ENCODE peak calls at places on chromosome 19, in seven cellular contexts. L is HCT116, T is suprapubic skin, B is SK-N-SH, X is HepG2, D is breast epithelium, U is stomach. S is an unnamed sample.

GRCh38 chr19:9323919-9324583 is at the start of gene ZNF559:
- DNase-seq in L (peak), T (peak), B (peak), X (peak), D (peak), U (peak), S (peak)

GRCh38 chr19:30512748-30513389 is 140.7 kb downstream of the ZNF536 start:
- DNase-seq in L (no peak), T (no peak), B (peak), X (no peak), D (no peak), U (no peak), S (no peak)

GRCh38 chr19:10141479-10141878 is 21.8 kb upstream of the EIF3G start:
- DNase-seq in L (no peak), T (no peak), B (no peak), X (no peak), D (no peak), U (no peak), S (no peak)

GRCh38 chr19:46372901-46373572 is 26.1 kb downstream of the PPP5C start:
- DNase-seq in L (no peak), T (peak), B (no peak), X (no peak), D (no peak), U (no peak), S (no peak)

GRCh38 chr19:35048911-35049411 is 7.4 kb downstream of the HPN start:
- DNase-seq in L (no peak), T (no peak), B (no peak), X (no peak), D (no peak), U (peak), S (no peak)

GRCh38 chr19:49741210-49741844 is 21.8 kb downstream of the TSKS start:
- DNase-seq in L (no peak), T (no peak), B (no peak), X (peak), D (no peak), U (no peak), S (no peak)

GRCh38 chr19:48477067-48477685 is 8.0 kb downstream of the CYTH2 start:
- DNase-seq in L (no peak), T (no peak), B (no peak), X (no peak), D (no peak), U (no peak), S (no peak)

GRCh38 chr19:46976845-46977320 is 42.8 kb upstream of the NPAS1 start:
- DNase-seq in L (no peak), T (peak), B (peak), X (no peak), D (no peak), U (peak), S (no peak)

GRCh38 chr19:15107056-15108010 is at the start of gene SYDE1:
- DNase-seq in L (no peak), T (no peak), B (peak), X (peak), D (peak), U (no peak), S (no peak)

GRCh38 chr19:32666084-32666483 is 8.9 kb downstream of the ANKRD27 start:
- DNase-seq in L (no peak), T (no peak), B (no peak), X (no peak), D (no peak), U (no peak), S (no peak)

GRCh38 chr19:11437955-11438354 is 2.5 kb downstream of the PRKCSH start:
- DNase-seq in L (no peak), T (no peak), B (no peak), X (no peak), D (no peak), U (no peak), S (no peak)

GRCh38 chr19:21915411-21915810 is 79.4 kb upstream of the ZNF43 start:
- DNase-seq in L (no peak), T (no peak), B (no peak), X (no peak), D (no peak), U (no peak), S (no peak)

GRCh38 chr19:34960103-34960805 is 3.8 kb downstream of the ZNF792 start:
- DNase-seq in L (no peak), T (no peak), B (no peak), X (no peak), D (no peak), U (no peak), S (no peak)

GRCh38 chr19:17420267-17420924 is 549 bp downstream of the MVB12A start:
- DNase-seq in L (no peak), T (peak), B (peak), X (no peak), D (peak), U (peak), S (peak)

GRCh38 chr19:46685189-46685588 is 24.2 kb upstream of the DACT3 start:
- DNase-seq in L (no peak), T (no peak), B (no peak), X (no peak), D (no peak), U (no peak), S (no peak)

GRCh38 chr19:56308792-56309191 is 5.8 kb downstream of the ZSCAN5A start:
- DNase-seq in L (no peak), T (no peak), B (no peak), X (no peak), D (no peak), U (no peak), S (no peak)

GRCh38 chr19:50478901-50479715 is 2.5 kb upstream of the GARIN5A start:
- DNase-seq in L (no peak), T (no peak), B (no peak), X (peak), D (no peak), U (no peak), S (no peak)

GRCh38 chr19:50203281-50204080 is at the start of gene MYH14:
- DNase-seq in L (peak), T (peak), B (peak), X (peak), D (peak), U (peak), S (no peak)

GRCh38 chr19:53659292-53659691 is 27.5 kb downstream of the DPRX start:
- DNase-seq in L (no peak), T (no peak), B (peak), X (peak), D (peak), U (no peak), S (no peak)

GRCh38 chr19:28466107-28467045 is 746.6 kb downstream of the UQCRFS1 start:
- DNase-seq in L (no peak), T (no peak), B (peak), X (peak), D (no peak), U (peak), S (no peak)

GRCh38 chr19:14318873-14319272 is 62.4 kb upstream of the ADGRE5 start:
- DNase-seq in L (no peak), T (no peak), B (peak), X (no peak), D (no peak), U (no peak), S (no peak)

GRCh38 chr19:43438291-43439162 is 23.8 kb downstream of the TEX101 start:
- DNase-seq in L (no peak), T (no peak), B (peak), X (no peak), D (no peak), U (peak), S (no peak)

GRCh38 chr19:7829561-7830271 is at the start of gene EVI5L:
- DNase-seq in L (peak), T (peak), B (peak), X (peak), D (peak), U (peak), S (peak)

GRCh38 chr19:49637865-49638350 is 2.0 kb downstream of the RRAS start:
- DNase-seq in L (no peak), T (peak), B (no peak), X (no peak), D (peak), U (peak), S (no peak)

GRCh38 chr19:16886305-16886880 is 2.4 kb upstream of the F2RL3 start:
- DNase-seq in L (no peak), T (peak), B (no peak), X (peak), D (peak), U (no peak), S (no peak)

GRCh38 chr19:6273701-6274601 is 5.8 kb downstream of the MLLT1 start:
- DNase-seq in L (no peak), T (peak), B (peak), X (peak), D (peak), U (peak), S (no peak)
- TF ChIP-seq POLR2AphosphoS5 in L (no peak), T (peak), B (no peak), X (no peak), D (peak), U (peak), S (no peak)

GRCh38 chr19:2034729-2035589 is 16.1 kb downstream of the MKNK2 start:
- DNase-seq in L (peak), T (peak), B (peak), X (no peak), D (no peak), U (peak), S (peak)
- TF ChIP-seq POLR2AphosphoS5 in L (peak), T (no peak), B (no peak), X (no peak), D (no peak), U (peak), S (no peak)

GRCh38 chr19:12652219-12652618 is 14.3 kb downstream of the MAN2B1 start:
- DNase-seq in L (no peak), T (no peak), B (no peak), X (no peak), D (no peak), U (no peak), S (no peak)

GRCh38 chr19:12655546-12655945 is 11.0 kb downstream of the MAN2B1 start:
- DNase-seq in L (no peak), T (no peak), B (no peak), X (no peak), D (no peak), U (no peak), S (no peak)

GRCh38 chr19:12657966-12658365 is 8.6 kb downstream of the MAN2B1 start:
- DNase-seq in L (no peak), T (no peak), B (no peak), X (no peak), D (no peak), U (no peak), S (no peak)

GRCh38 chr19:12660980-12661379 is 5.6 kb downstream of the MAN2B1 start:
- DNase-seq in L (no peak), T (no peak), B (no peak), X (no peak), D (no peak), U (no peak), S (no peak)

DNA sequence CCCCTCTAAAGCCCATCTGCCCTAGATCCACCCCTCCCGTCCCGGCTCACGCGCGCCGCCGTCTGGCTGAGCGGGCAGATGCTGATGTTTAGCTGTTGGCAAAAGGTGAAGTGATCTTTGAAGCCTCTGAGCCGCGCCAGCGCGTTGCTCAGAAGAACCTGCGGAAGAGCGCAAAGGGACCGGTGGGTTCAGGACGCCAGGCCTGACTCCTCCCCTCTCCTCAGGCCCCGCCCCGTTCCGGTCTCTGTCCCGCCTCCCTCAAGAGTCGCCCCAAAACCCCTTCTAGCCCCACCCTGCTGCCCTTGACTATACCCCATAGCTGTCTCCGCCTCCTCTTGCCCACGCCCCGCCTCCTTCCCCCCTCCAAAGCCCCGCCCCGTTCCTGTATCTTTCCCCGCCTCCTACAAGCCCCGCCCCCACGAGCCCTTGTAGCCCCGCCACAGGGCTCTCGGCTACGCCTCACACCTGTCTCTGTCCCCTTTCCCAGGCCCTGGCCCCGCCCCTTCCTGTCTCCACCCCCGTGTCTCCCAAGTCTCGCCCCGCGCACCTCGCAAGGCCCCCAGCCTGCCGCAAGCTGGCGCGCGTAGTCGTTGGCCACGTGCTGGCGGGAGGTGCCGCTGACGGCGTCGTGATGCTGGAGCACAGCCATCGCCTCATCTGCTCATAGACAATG is 9.5 kb downstream of the MAN2B1 start:
- DNase-seq in L (no peak), T (no peak), B (peak), X (no peak), D (no peak), U (no peak), S (no peak)
- TF ChIP-seq POLR2AphosphoS5 in L (no peak), T (no peak), B (no peak), X (no peak), D (no peak), U (no peak), S (no peak)

GRCh38 chr19:4952945-4953344 is 16.0 kb upstream of the KDM4B start:
- DNase-seq in L (no peak), T (no peak), B (no peak), X (no peak), D (no peak), U (no peak), S (no peak)
- TF ChIP-seq POLR2AphosphoS5 in L (no peak), T (no peak), B (no peak), X (no peak), D (no peak), U (no peak), S (no peak)

DNA sequence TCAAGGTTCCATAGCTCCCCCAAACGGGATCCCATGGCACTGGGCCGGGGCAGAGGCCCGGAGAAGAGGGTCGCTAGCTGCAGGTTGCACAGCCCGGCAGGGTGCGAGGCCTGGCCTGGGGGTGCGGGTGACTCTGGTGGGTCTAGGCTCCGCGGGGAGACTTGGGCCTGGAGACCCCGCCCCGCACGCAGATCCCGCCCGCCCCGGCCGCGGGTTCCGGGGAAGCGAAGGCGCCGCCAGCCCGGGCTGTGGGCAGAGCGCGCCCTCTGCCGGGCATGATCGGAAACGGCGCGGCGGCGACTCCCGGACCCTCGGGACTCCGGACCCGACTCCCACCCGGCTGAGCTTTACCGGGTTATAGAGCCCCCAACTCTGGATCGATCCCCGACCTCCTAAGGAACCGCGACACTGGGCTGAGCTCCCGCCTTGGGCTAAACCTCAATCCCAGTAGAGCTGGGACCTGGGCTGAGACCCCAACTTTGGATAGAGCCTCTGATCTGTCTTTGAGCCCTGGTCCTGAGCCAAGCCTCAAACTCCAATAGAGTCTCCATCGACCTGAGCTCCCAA is 3.1 kb upstream of the TNFAIP8L1 start:
- DNase-seq in L (no peak), T (no peak), B (peak), X (no peak), D (peak), U (peak), S (peak)
- TF ChIP-seq POLR2AphosphoS5 in L (no peak), T (no peak), B (no peak), X (no peak), D (no peak), U (no peak), S (no peak)

DNA sequence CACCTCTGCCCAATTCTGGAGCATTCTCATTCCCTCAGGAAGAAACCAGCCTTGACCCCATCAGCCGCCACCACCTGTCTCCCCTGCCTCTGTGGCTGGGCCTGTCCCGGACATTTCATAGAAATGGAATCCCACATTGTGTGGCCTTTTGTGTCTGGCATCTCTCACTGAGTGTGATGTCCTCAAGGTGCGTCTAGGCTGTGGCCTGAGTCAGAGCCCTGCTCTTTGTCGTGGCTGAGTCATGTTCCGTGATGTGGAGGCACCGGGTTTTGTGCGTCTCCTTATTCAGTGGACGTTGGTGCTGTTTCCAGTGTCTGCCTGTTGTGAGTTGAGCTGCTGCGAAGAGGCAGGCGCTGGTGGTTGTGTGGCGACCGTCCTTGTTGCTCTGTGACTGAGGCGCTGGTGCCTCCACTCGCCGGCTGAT is 3.5 kb downstream of the FZR1 start:
- DNase-seq in L (no peak), T (no peak), B (no peak), X (no peak), D (no peak), U (no peak), S (no peak)
- TF ChIP-seq POLR2AphosphoS5 in L (no peak), T (no peak), B (no peak), X (no peak), D (no peak), U (no peak), S (no peak)

DNA sequence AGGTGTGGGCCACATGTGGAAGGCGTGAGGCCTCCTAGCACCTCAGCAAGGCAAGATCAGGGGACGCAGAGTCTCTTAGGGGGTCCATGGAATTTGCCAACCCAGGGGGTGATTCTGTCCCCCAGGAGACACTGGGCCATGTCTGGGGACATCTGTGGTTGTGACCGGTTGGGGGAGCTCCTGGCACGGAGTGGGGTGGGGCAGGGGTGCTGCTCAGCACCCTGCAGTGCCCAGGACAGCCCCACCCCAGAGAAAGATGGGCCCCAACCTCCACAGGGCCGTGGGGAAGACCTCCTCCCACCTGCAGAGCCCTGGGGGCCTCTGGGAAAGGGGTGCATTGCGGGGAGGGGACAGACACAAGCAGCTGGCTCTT is 4.0 kb downstream of the MKNK2 start:
- DNase-seq in L (no peak), T (no peak), B (no peak), X (no peak), D (no peak), U (no peak), S (no peak)
- TF ChIP-seq POLR2AphosphoS5 in L (no peak), T (no peak), B (no peak), X (no peak), D (no peak), U (no peak), S (no peak)

GRCh38 chr19:782195-783043 is 14.8 kb upstream of the PTBP1 start:
- DNase-seq in L (no peak), T (peak), B (no peak), X (peak), D (no peak), U (peak), S (no peak)
- TF ChIP-seq POLR2AphosphoS5 in L (no peak), T (no peak), B (no peak), X (no peak), D (no peak), U (no peak), S (no peak)

DNA sequence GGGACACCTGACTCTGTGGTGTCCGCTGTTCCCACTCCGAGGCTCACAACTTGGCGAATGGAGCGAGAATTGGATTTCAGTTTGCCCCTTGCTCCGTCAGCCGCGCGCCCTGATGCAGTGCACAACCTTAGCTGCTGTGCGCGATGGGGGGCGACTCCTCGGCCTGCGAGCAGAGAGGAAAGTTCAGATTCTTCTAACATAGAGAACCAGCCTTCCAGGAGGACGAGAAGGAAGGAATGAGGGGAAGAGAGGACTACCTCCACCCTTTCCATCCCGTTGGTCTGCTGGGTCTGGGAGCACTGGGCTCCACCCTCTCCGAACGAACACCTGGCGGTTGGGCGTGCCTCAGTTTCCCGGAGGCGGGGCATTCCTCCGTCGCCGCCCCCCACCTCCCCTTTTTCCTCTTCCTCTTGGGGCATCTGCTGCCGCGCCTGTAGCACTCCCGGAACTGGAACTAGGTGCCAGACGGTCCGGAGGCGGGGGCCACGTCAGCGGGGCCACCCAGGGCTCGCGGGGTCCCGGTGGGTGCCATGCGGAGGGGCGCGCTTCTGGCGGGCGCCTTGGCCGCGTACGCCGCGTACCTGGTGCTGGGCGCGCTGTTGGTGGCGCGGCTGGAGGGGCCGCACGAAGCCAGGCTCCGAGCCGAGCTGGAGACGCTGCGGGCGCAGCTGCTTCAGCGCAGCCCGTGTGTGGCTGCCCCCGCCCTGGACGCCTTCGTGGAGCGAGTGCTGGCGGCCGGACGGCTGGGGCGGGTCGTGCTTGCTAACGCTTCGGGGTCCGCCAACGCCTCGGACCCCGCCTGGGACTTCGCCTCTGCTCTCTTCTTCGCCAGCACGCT is at the start of gene KCNK6:
- DNase-seq in L (no peak), T (peak), B (peak), X (no peak), D (peak), U (peak), S (no peak)
- TF ChIP-seq POLR2AphosphoS5 in L (peak), T (no peak), B (no peak), X (no peak), D (peak), U (peak), S (no peak)